ENCODE peak calls at places on chromosome 6, in six cellular contexts. P is bronchial epithelial cell; Q is HuH-7.5; O is CD8-positive, alpha-beta memory T cell; S is pons; I is amniotic stem cell. D is an unnamed sample.

GRCh38 chr6:111973897-111974639 is 79.8 kb upstream of the CCN6 start:
- DNase-seq in P (peak), Q (no peak), O (no peak), S (no peak), I (peak), D (no peak)

GRCh38 chr6:27176096-27176495 is 71.4 kb upstream of the PRSS16 start:
- DNase-seq in P (no peak), Q (no peak), O (no peak), S (no peak), I (no peak), D (peak)

GRCh38 chr6:157226026-157226639 is 97.2 kb downstream of the TMEM242 start:
- DNase-seq in P (no peak), Q (no peak), O (no peak), S (peak), I (no peak), D (no peak)

GRCh38 chr6:94636780-94637385 is 940.5 kb upstream of the MANEA start:
- DNase-seq in P (peak), Q (no peak), O (no peak), S (peak), I (no peak), D (no peak)

GRCh38 chr6:1609662-1610496 is at the start of gene FOXC1:
- DNase-seq in P (peak), Q (peak), O (no peak), S (peak), I (peak), D (peak)

GRCh38 chr6:23736577-23736976 is 389.4 kb upstream of the NRSN1 start:
- DNase-seq in P (no peak), Q (no peak), O (no peak), S (no peak), I (no peak), D (no peak)

GRCh38 chr6:71289039-71289801 is 609 bp downstream of the OGFRL1 start:
- DNase-seq in P (peak), Q (peak), O (peak), S (peak), I (no peak), D (no peak)

GRCh38 chr6:37807656-37808055 is 11.9 kb upstream of the ZFAND3 start:
- DNase-seq in P (peak), Q (no peak), O (no peak), S (no peak), I (no peak), D (no peak)

GRCh38 chr6:129317931-129318820 is 391.8 kb downstream of the ARHGAP18 start:
- DNase-seq in P (peak), Q (no peak), O (no peak), S (no peak), I (no peak), D (no peak)

GRCh38 chr6:132060591-132060990 is 109.4 kb upstream of the CCN2 start:
- DNase-seq in P (peak), Q (no peak), O (no peak), S (no peak), I (peak), D (no peak)

GRCh38 chr6:32982084-32982701 is 13.8 kb downstream of the BRD2 start:
- DNase-seq in P (peak), Q (no peak), O (no peak), S (no peak), I (no peak), D (no peak)

GRCh38 chr6:140071115-140071514 is 696.7 kb upstream of the CITED2 start:
- DNase-seq in P (no peak), Q (no peak), O (no peak), S (no peak), I (peak), D (peak)

GRCh38 chr6:46998436-46999017 is 43.6 kb downstream of the ADGRF1 start:
- DNase-seq in P (no peak), Q (no peak), O (no peak), S (no peak), I (no peak), D (no peak)

GRCh38 chr6:121573466-121573865 is 138.0 kb downstream of the GJA1 start:
- DNase-seq in P (peak), Q (no peak), O (no peak), S (no peak), I (no peak), D (no peak)

GRCh38 chr6:113052513-113052912 is 705.4 kb downstream of the RFPL4B start:
- DNase-seq in P (no peak), Q (no peak), O (no peak), S (no peak), I (no peak), D (no peak)

GRCh38 chr6:136568129-136568528 is 17.9 kb upstream of the MAP7 start:
- DNase-seq in P (no peak), Q (no peak), O (no peak), S (no peak), I (no peak), D (no peak)

GRCh38 chr6:126764696-126765095 is 353.8 kb upstream of the RSPO3 start:
- DNase-seq in P (no peak), Q (no peak), O (no peak), S (no peak), I (no peak), D (no peak)

GRCh38 chr6:108119212-108120141 is 44.9 kb upstream of the OSTM1 start:
- DNase-seq in P (no peak), Q (no peak), O (no peak), S (no peak), I (no peak), D (no peak)